ENCODE peak calls at places on chromosomes 1 and 21, in five cellular contexts. D is neural progenitor cell, E is stomach, K is NCI-H510A, V is H54. S is an unnamed sample.

GRCh38 chr1:198788561-198789064 is 149.8 kb downstream of the PTPRC start:
- DNase-seq in D (peak; percentile 81), K (no peak), V (no peak), E (no peak), S (no peak)

GRCh38 chr1:39145651-39145970 is 58.9 kb upstream of the MACF1 start:
- DNase-seq in D (no peak), K (no peak), V (no peak), E (no peak), S (no peak)

GRCh38 chr1:3453203-3453761 is 1.2 kb upstream of the ARHGEF16 start:
- DNase-seq in D (peak; percentile 86), K (peak; percentile 37), V (peak; percentile 85), E (peak; percentile 88), S (peak; percentile 86)

GRCh38 chr1:194342484-194343262 is 1156.3 kb upstream of the B3GALT2 start:
- DNase-seq in K (no peak), V (no peak), E (no peak), D (peak; percentile 68), S (no peak)

GRCh38 chr1:86965012-86965826 is 50.8 kb downstream of the HS2ST1 start:
- DNase-seq in K (peak; percentile 3), V (no peak), E (no peak), D (peak; percentile 24), S (peak; percentile 27)

GRCh38 chr1:55444660-55445059 is 229.5 kb upstream of the USP24 start:
- DNase-seq in E (no peak), D (no peak), V (no peak), K (no peak), S (no peak)

GRCh38 chr1:161182214-161182613 is 4.9 kb upstream of the B4GALT3 start:
- DNase-seq in E (no peak), V (peak; percentile 44), D (no peak), K (no peak), S (no peak)

GRCh38 chr1:150554086-150554452 is 4.9 kb downstream of the ADAMTSL4 start:
- DNase-seq in K (no peak), E (no peak), D (no peak), V (no peak), S (no peak)

GRCh38 chr1:69263982-69264381 is 303.7 kb upstream of the LRRC7 start:
- DNase-seq in D (no peak), V (no peak), E (no peak), K (no peak), S (no peak)

GRCh38 chr21:45581322-45581712 is 39.1 kb upstream of the SLC19A1 start:
- DNase-seq in E (peak; percentile 19), D (no peak), K (no peak), V (no peak), S (no peak)

GRCh38 chr1:101290119-101290921 is 53.5 kb downstream of the S1PR1 start:
- DNase-seq in E (no peak), K (no peak), D (no peak), V (no peak), S (no peak)

GRCh38 chr1:164704954-164705353 is 146.0 kb downstream of the PBX1 start:
- DNase-seq in K (no peak), E (no peak), V (no peak), D (peak; percentile 60), S (no peak)

GRCh38 chr1:5819391-5820025 is 172.7 kb downstream of the NPHP4 start:
- DNase-seq in V (no peak), D (no peak), K (peak; percentile 49), E (no peak), S (no peak)

GRCh38 chr1:218281285-218281684 is 3.8 kb upstream of the RRP15 start:
- DNase-seq in D (no peak), K (no peak), E (no peak), V (no peak), S (no peak)

GRCh38 chr1:226634156-226634588 is 85.6 kb downstream of the STUM start:
- DNase-seq in E (peak; percentile 86), V (peak; percentile 66), K (no peak), D (peak; percentile 87), S (peak; percentile 87)

GRCh38 chr21:27681841-27682240 is 715.0 kb upstream of the ADAMTS5 start:
- DNase-seq in D (no peak), E (no peak), K (no peak), V (no peak), S (no peak)

GRCh38 chr1:175192630-175193338 is at the start of gene KIAA0040:
- DNase-seq in D (peak; percentile 72), V (no peak), E (peak; percentile 81), K (peak; percentile 81), S (peak; percentile 87)

GRCh38 chr1:26704629-26705028 is 8.8 kb downstream of the ARID1A start:
- DNase-seq in K (no peak), V (no peak), D (no peak), E (no peak), S (no peak)

GRCh38 chr1:37793773-37794371 is at the start of gene MANEAL:
- DNase-seq in V (peak; percentile 82), K (peak; percentile 99), E (peak; percentile 48), D (peak; percentile 82), S (peak; percentile 63)

GRCh38 chr1:36879613-36880012 is 154.7 kb downstream of the GRIK3 start:
- DNase-seq in K (no peak), E (peak; percentile 14), D (no peak), V (no peak), S (no peak)

GRCh38 chr1:171344473-171344820 is 30.5 kb downstream of the FMO4 start:
- DNase-seq in K (no peak), V (no peak), E (no peak), D (no peak), S (no peak)

GRCh38 chr1:7921766-7922165 is 18.9 kb downstream of the TNFRSF9 start:
- DNase-seq in V (no peak), K (no peak), D (no peak), E (no peak), S (no peak)

GRCh38 chr21:43809853-43810504 is 20.6 kb downstream of the RRP1 start:
- DNase-seq in K (no peak), E (no peak), V (no peak), D (no peak), S (no peak)

GRCh38 chr1:56645663-56646330 is 683 bp downstream of the PRKAA2 start:
- DNase-seq in K (peak; percentile 49), V (peak; percentile 15), E (peak; percentile 29), D (peak; percentile 62), S (no peak)

GRCh38 chr21:23876925-23877558 is 1730.2 kb downstream of the MRPL39 start:
- DNase-seq in K (no peak), V (no peak), D (no peak), E (no peak), S (no peak)

GRCh38 chr1:35079003-35079930 is at the start of gene ZMYM1:
- DNase-seq in V (peak; percentile 54), E (peak; percentile 84), K (peak; percentile 98), D (peak; percentile 94), S (peak; percentile 85)

GRCh38 chr1:65952692-65953091 is 160.0 kb downstream of the PDE4B start:
- DNase-seq in V (no peak), E (no peak), D (no peak), K (no peak), S (no peak)

GRCh38 chr1:174051956-174052355 is 29.8 kb upstream of the RC3H1 start:
- DNase-seq in E (no peak), D (peak; percentile 28), V (no peak), K (no peak), S (no peak)

GRCh38 chr1:156490401-156491032 is 10.1 kb downstream of the MEF2D start:
- DNase-seq in D (peak; percentile 66), V (no peak), E (no peak), K (no peak), S (no peak)

S was measured in Calu3.